ENCODE peak calls at places on chromosome 9, in seven cellular contexts. U, T, L, H, R, O and S are unnamed samples.

GRCh38 chr9:112913326-112913725 is 22.6 kb upstream of the SLC46A2 start:
- DNase-seq in U (no peak), R (no peak), L (no peak), H (no peak), O (no peak), T (no peak), S (no peak)

GRCh38 chr9:76629205-76629990 is 134.8 kb upstream of the PCA3 start:
- DNase-seq in L (no peak), T (no peak), U (no peak), R (no peak), O (no peak), H (no peak), S (no peak)

GRCh38 chr9:80605129-80605528 is 1033.4 kb downstream of the TLE4 start:
- DNase-seq in R (no peak), H (no peak), T (peak), U (peak), L (no peak), O (peak), S (peak)

GRCh38 chr9:18531127-18531526 is 57.2 kb downstream of the ADAMTSL1 start:
- DNase-seq in H (no peak), U (peak), R (no peak), L (no peak), T (no peak), O (no peak), S (peak)

GRCh38 chr9:72454871-72455471 is 66.4 kb upstream of the TMC1 start:
- DNase-seq in L (peak), T (no peak), R (peak), U (no peak), O (peak), H (no peak), S (peak)

GRCh38 chr9:93193373-93193725 is 9.4 kb downstream of the WNK2 start:
- DNase-seq in H (no peak), L (no peak), U (no peak), T (no peak), R (no peak), O (no peak), S (no peak)

GRCh38 chr9:22084336-22085035 is 75.4 kb upstream of the CDKN2B start:
- DNase-seq in T (peak), L (no peak), U (peak), H (no peak), O (peak), R (no peak), S (peak)

GRCh38 chr9:128636556-128637530 is 19.8 kb downstream of the DYNC2I2 start:
- DNase-seq in L (no peak), U (no peak), H (no peak), O (no peak), R (no peak), T (no peak), S (no peak)

GRCh38 chr9:133788819-133789733 is 50.9 kb upstream of the SARDH start:
- DNase-seq in L (no peak), H (no peak), O (no peak), U (no peak), R (no peak), T (no peak), S (no peak)

GRCh38 chr9:129835860-129836223 is 584 bp downstream of the USP20 start:
- DNase-seq in R (no peak), T (peak), O (no peak), L (no peak), U (peak), H (no peak), S (no peak)

GRCh38 chr9:111783857-111784256 is 10.9 kb downstream of the SHOC1 start:
- DNase-seq in H (no peak), O (no peak), R (no peak), T (no peak), L (no peak), U (no peak), S (no peak)

GRCh38 chr9:135961811-135962695 is 880 bp upstream of the UBAC1 start:
- DNase-seq in R (no peak), H (no peak), T (no peak), U (no peak), L (no peak), O (no peak), S (no peak)

GRCh38 chr9:112505083-112505482 is 18.5 kb downstream of the KIAA1958 start:
- DNase-seq in T (no peak), O (no peak), H (no peak), L (no peak), R (no peak), U (no peak), S (no peak)

GRCh38 chr9:28542928-28543327 is 969.6 kb upstream of the C9orf72 start:
- DNase-seq in T (no peak), L (no peak), O (no peak), H (no peak), U (no peak), R (no peak), S (no peak)

GRCh38 chr9:79053613-79054012 is 518.2 kb upstream of the TLE4 start:
- DNase-seq in H (no peak), T (peak), O (no peak), L (no peak), R (no peak), U (no peak), S (no peak)

GRCh38 chr9:137295313-137296213 is 6.5 kb downstream of the NRARP start:
- DNase-seq in T (no peak), L (peak), H (peak), O (peak), U (no peak), R (no peak), S (no peak)

GRCh38 chr9:35827486-35827885 is 1.0 kb downstream of the FAM221B start:
- DNase-seq in O (no peak), U (peak), L (no peak), H (no peak), R (no peak), T (peak), S (no peak)

GRCh38 chr9:15501179-15501578 is 9.6 kb downstream of the PSIP1 start:
- DNase-seq in L (no peak), U (no peak), R (no peak), T (peak), H (no peak), O (no peak), S (no peak)

GRCh38 chr9:134371731-134372130 is 45.5 kb downstream of the RXRA start:
- DNase-seq in O (peak), H (no peak), R (no peak), T (no peak), L (no peak), U (no peak), S (no peak)

GRCh38 chr9:108640211-108640610 is 215.6 kb downstream of the ACTL7B start:
- DNase-seq in R (no peak), T (no peak), O (no peak), L (no peak), H (no peak), U (no peak), S (no peak)

GRCh38 chr9:113978954-113979712 is 99.0 kb downstream of the AMBP start:
- DNase-seq in L (no peak), R (no peak), O (no peak), U (peak), T (no peak), H (no peak), S (no peak)

GRCh38 chr9:129324808-129325491 is 146.9 kb upstream of the IER5L start:
- DNase-seq in T (no peak), O (no peak), R (no peak), U (no peak), L (no peak), H (no peak), S (no peak)

GRCh38 chr9:109816490-109816889 is 36.5 kb downstream of the PALM2AKAP2 start:
- DNase-seq in L (no peak), U (peak), R (no peak), T (peak), O (peak), H (no peak), S (peak)

GRCh38 chr9:96169901-96170300 is 132.1 kb downstream of the HSD17B3 start:
- DNase-seq in U (no peak), H (no peak), R (no peak), T (peak), L (no peak), O (no peak), S (peak)

GRCh38 chr9:15047028-15047551 is 136.9 kb upstream of the FREM1 start:
- DNase-seq in R (no peak), U (no peak), L (no peak), H (no peak), T (no peak), O (no peak), S (no peak)

GRCh38 chr9:93085676-93086075 is 10.3 kb upstream of the CARD19 start:
- DNase-seq in R (no peak), H (no peak), U (no peak), T (no peak), O (no peak), L (no peak), S (no peak)

GRCh38 chr9:123739387-123739786 is 190.5 kb downstream of the DENND1A start:
- DNase-seq in T (no peak), H (no peak), L (no peak), R (no peak), O (no peak), U (no peak), S (no peak)

GRCh38 chr9:132427015-132427414 is 17.0 kb downstream of the CFAP77 start:
- DNase-seq in T (no peak), O (no peak), U (no peak), L (no peak), H (no peak), R (no peak), S (no peak)

GRCh38 chr9:132424857-132425702 is 15.1 kb downstream of the CFAP77 start:
- DNase-seq in L (peak), T (no peak), O (no peak), R (no peak), H (no peak), U (no peak), S (peak)

GRCh38 chr9:132434875-132435274 is 24.9 kb downstream of the CFAP77 start:
- DNase-seq in H (no peak), O (no peak), U (no peak), R (no peak), T (no peak), L (no peak), S (no peak)

GRCh38 chr9:132430998-132431397 is 21.0 kb downstream of the CFAP77 start:
- DNase-seq in U (no peak), L (no peak), O (no peak), H (no peak), R (no peak), T (no peak), S (no peak)
- H4K8ac ChIP-seq in U (no peak), L (no peak), O (no peak), H (no peak), R (no peak), T (peak), S (no peak)

DNA sequence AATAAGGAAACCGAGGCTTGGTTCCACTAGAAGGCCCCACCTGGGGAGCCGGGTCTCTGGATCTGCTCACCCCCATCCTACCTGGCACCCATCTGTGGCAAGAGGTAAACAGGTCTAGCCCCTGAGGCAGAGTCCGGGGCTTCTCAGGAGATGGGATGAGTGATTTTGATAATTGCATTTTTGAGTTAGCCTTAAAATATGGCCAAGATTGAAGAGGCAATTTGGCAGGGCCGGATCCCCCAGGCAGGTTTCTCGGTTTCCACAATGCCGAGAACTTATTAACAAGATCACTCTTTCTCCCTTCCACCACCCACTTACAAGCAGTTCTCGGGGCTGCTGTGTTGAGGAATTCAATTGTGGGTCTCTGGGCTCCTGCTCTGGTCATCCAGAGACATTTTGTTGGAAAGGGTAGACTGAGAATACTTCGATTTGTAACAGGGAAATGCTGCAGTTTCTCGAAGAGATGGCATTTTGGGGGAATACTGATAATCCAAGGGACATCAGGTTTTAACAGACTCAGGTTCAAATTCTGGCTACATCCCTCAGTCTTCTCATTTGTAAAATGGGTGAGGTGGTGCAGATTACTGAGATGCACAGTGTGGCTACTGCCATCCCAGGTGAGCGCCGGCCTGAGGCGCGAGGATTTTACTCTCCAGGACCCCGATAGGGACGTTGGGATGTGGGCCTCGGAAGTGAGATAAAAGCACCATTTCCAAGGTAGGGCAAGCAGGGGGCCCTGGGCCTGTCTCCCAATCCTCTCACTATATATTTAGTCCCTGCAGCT is 194.2 kb downstream of the CDK5RAP2 start:
- DNase-seq in T (no peak), L (no peak), O (no peak), H (no peak), U (no peak), R (no peak), S (no peak)
- H4K8ac ChIP-seq in T (no peak), L (no peak), O (no peak), H (no peak), U (no peak), R (no peak), S (no peak)

GRCh38 chr9:127417130-127418036 is 6.8 kb upstream of the ZNF79 start:
- DNase-seq in U (peak), L (no peak), T (peak), O (peak), R (no peak), H (no peak), S (no peak)
- H4K8ac ChIP-seq in U (no peak), L (no peak), T (no peak), O (no peak), R (no peak), H (no peak), S (no peak)

GRCh38 chr9:84823426-84824271 is 154.1 kb downstream of the NTRK2 start:
- DNase-seq in H (no peak), L (no peak), R (no peak), T (no peak), O (no peak), U (no peak), S (no peak)
- H4K8ac ChIP-seq in H (no peak), L (no peak), R (no peak), T (no peak), O (no peak), U (no peak), S (no peak)

DNA sequence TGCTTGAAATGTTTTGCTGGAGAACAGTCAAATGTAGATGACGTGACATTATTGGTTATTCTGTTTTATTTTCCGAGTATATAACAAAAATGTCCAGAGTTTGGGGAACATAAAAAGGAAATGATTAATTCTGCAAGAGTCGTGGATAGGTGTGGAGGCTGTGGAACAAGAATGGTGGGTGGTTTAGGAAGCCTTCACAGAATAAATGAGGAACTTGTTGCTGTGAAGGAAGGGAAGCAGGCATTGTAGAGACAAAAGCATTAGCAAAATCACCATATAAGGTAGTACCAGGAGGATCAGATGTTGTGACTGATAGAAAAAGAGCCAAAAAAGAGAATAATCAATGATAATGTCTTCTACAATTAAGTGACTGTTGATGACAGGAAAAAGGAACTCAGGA is 66.2 kb upstream of the CNTLN start:
- DNase-seq in L (no peak), T (no peak), H (no peak), U (no peak), O (no peak), R (no peak), S (no peak)
- H4K8ac ChIP-seq in L (no peak), T (no peak), H (no peak), U (no peak), O (no peak), R (no peak), S (no peak)

DNA sequence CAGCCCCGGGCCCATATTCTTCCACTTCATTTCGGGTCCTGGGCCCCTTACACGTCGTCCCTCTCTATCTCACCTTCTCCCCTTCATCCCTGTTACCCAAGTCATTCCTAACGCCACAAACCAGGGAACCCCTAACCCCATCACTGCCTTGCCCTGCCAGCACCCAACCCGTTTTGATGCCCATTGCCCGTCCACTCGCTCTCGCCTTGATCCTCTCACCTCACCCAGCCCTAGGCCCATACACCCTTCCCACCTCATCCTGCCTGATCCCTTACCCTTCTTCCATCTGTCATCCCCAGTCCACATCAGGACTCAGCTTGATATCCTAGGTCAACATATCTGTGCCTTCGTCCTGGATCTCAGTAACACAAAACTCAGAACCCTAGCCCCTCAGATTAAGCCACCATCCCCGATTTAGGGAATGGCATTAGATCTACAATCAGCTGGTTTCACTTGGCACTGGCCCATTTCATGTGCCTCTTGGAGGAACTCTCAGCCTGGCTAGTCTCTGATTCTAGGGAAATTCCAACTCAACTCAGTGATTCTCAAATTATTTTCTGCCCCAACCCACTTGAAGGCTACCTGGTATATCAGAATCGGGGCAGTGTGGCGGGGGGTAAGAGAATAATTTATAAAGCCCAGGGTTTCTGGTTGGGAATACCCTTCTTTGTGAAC is 499 bp downstream of the CHMP5 start:
- DNase-seq in U (no peak), O (peak), H (no peak), L (no peak), R (no peak), T (peak), S (no peak)
- H4K8ac ChIP-seq in U (peak), O (peak), H (no peak), L (no peak), R (no peak), T (peak), S (no peak)

GRCh38 chr9:87853843-87854242 is 28.8 kb upstream of the SPATA31E1 start:
- DNase-seq in O (no peak), U (no peak), L (no peak), T (no peak), R (no peak), H (no peak), S (peak)

GRCh38 chr9:87855061-87855460 is 27.6 kb upstream of the SPATA31E1 start:
- DNase-seq in H (no peak), T (no peak), U (peak), O (no peak), L (no peak), R (no peak), S (no peak)

GRCh38 chr9:87850405-87850804 is 32.3 kb upstream of the SPATA31E1 start:
- DNase-seq in R (no peak), O (peak), T (peak), L (no peak), H (no peak), U (peak), S (no peak)

GRCh38 chr9:87854563-87854962 is 28.1 kb upstream of the SPATA31E1 start:
- DNase-seq in O (no peak), R (no peak), H (no peak), T (no peak), L (no peak), U (no peak), S (no peak)

GRCh38 chr9:87853289-87853688 is 29.4 kb upstream of the SPATA31E1 start:
- DNase-seq in O (no peak), T (no peak), H (no peak), U (no peak), L (no peak), R (no peak), S (no peak)
- H4K8ac ChIP-seq in O (no peak), T (no peak), H (no peak), U (no peak), L (no peak), R (no peak), S (no peak)

GRCh38 chr9:74771672-74772071 is 116.0 kb downstream of the TRPM6 start:
- DNase-seq in H (no peak), T (no peak), O (no peak), U (no peak), L (no peak), R (no peak), S (no peak)
- H4K8ac ChIP-seq in H (no peak), T (no peak), O (no peak), U (no peak), L (no peak), R (no peak), S (no peak)